ENCODE peak calls at places on chromosomes 4 and X, in ten cellular contexts. L is lower lobe of right lung, R is A549, K is OCI-LY7, I is breast epithelium, B is brain microvascular endothelial cell, Y is heart left ventricle, M is IMR-90, X is upper lobe of right lung, N is Peyer's patch. Q is an unnamed sample.

GRCh38 chr4:5780831-5781480 is 70.0 kb downstream of the EVC start:
- DNase-seq in L (no peak), R (no peak), K (no peak), I (no peak), B (peak), Y (peak), M (peak), X (peak), N (no peak), Q (no peak)

GRCh38 chr4:145839151-145839550 is 99.5 kb downstream of the ZNF827 start:
- DNase-seq in L (no peak), R (no peak), K (no peak), I (peak), B (peak), Y (no peak), M (peak), X (no peak), N (no peak), Q (no peak)

GRCh38 chr4:105147226-105148151 is 813 bp downstream of the TET2 start:
- DNase-seq in L (peak), R (no peak), K (no peak), I (no peak), B (no peak), Y (peak), M (peak), X (no peak), N (peak), Q (no peak)

GRCh38 chrX:23826653-23827052 is 43.7 kb downstream of the SAT1 start:
- DNase-seq in L (no peak), R (no peak), K (no peak), I (no peak), B (no peak), Y (no peak), M (no peak), X (no peak), N (no peak), Q (no peak)

GRCh38 chrX:149720021-149720689 is 8.3 kb downstream of the MAGEA11 start:
- DNase-seq in L (no peak), R (no peak), K (no peak), I (no peak), B (no peak), Y (no peak), M (no peak), X (no peak), N (no peak), Q (no peak)

GRCh38 chr4:3386486-3386885 is 55.3 kb upstream of the HGFAC start:
- DNase-seq in L (no peak), R (no peak), K (no peak), I (peak), B (no peak), Y (no peak), M (no peak), X (no peak), N (no peak), Q (no peak)

GRCh38 chr4:10180927-10181744 is 64.5 kb upstream of the WDR1 start:
- DNase-seq in L (no peak), R (no peak), K (peak), I (no peak), B (peak), Y (no peak), M (peak), X (no peak), N (no peak), Q (no peak)

GRCh38 chrX:1394731-1395501 is 3.0 kb upstream of the SLC25A6 start:
- DNase-seq in L (peak), R (no peak), K (no peak), I (no peak), B (no peak), Y (no peak), M (no peak), X (peak), N (no peak), Q (no peak)

GRCh38 chrX:96440941-96441340 is 243.7 kb upstream of the DIAPH2 start:
- DNase-seq in L (no peak), R (no peak), K (no peak), I (no peak), B (no peak), Y (no peak), M (no peak), X (no peak), N (no peak), Q (no peak)

GRCh38 chr4:184544711-184545409 is 70.5 kb upstream of the IRF2 start:
- DNase-seq in L (no peak), R (no peak), K (no peak), I (no peak), B (no peak), Y (no peak), M (no peak), X (no peak), N (no peak), Q (no peak)

GRCh38 chrX:118968031-118968430 is 6.4 kb upstream of the LONRF3 start:
- DNase-seq in L (no peak), R (no peak), K (no peak), I (no peak), B (no peak), Y (no peak), M (no peak), X (no peak), N (no peak), Q (no peak)

GRCh38 chrX:72368796-72369195 is 63.1 kb upstream of the CITED1 start:
- DNase-seq in L (no peak), R (no peak), K (no peak), I (no peak), B (no peak), Y (no peak), M (no peak), X (no peak), N (no peak), Q (no peak)

GRCh38 chr4:73698217-73698616 is 42.2 kb upstream of the CXCL8 start:
- DNase-seq in L (no peak), R (no peak), K (no peak), I (peak), B (no peak), Y (no peak), M (peak), X (no peak), N (no peak), Q (no peak)

GRCh38 chr4:8366601-8367000 is 73.9 kb downstream of the ACOX3 start:
- DNase-seq in L (peak), R (no peak), K (no peak), I (no peak), B (no peak), Y (no peak), M (no peak), X (no peak), N (no peak), Q (no peak)

GRCh38 chrX:76454456-76454927 is 27.0 kb downstream of the MAGEE1 start:
- DNase-seq in L (no peak), R (no peak), K (peak), I (no peak), B (peak), Y (no peak), M (peak), X (no peak), N (no peak), Q (no peak)

GRCh38 chr4:106773106-106773905 is 262.8 kb downstream of the DKK2 start:
- DNase-seq in L (no peak), R (no peak), K (no peak), I (no peak), B (peak), Y (no peak), M (no peak), X (no peak), N (no peak), Q (no peak)

GRCh38 chr4:41644288-41644914 is 104.1 kb downstream of the PHOX2B start:
- DNase-seq in L (peak), R (no peak), K (no peak), I (no peak), B (peak), Y (peak), M (peak), X (peak), N (no peak), Q (no peak)

GRCh38 chr4:107999932-108000539 is 10.3 kb downstream of the HADH start:
- DNase-seq in L (no peak), R (no peak), K (no peak), I (no peak), B (no peak), Y (no peak), M (no peak), X (no peak), N (no peak), Q (no peak)

GRCh38 chr4:56818797-56819196 is 2.7 kb downstream of the SPINK2 start:
- DNase-seq in L (no peak), R (no peak), K (no peak), I (no peak), B (no peak), Y (no peak), M (no peak), X (no peak), N (no peak), Q (no peak)

GRCh38 chrX:84475596-84475995 is 26.7 kb downstream of the HDX start:
- DNase-seq in L (no peak), R (no peak), K (no peak), I (no peak), B (no peak), Y (no peak), M (no peak), X (no peak), N (no peak), Q (no peak)

GRCh38 chr4:1049591-1049905 is 38.1 kb downstream of the FGFRL1 start:
- DNase-seq in L (peak), R (no peak), K (no peak), I (no peak), B (no peak), Y (peak), M (no peak), X (peak), N (no peak), Q (no peak)

GRCh38 chrX:12978205-12979010 is 3.5 kb downstream of the TMSB4X start:
- DNase-seq in L (peak), R (no peak), K (peak), I (peak), B (peak), Y (no peak), M (peak), X (peak), N (peak), Q (peak)

GRCh38 chrX:17552251-17552650 is 177.3 kb downstream of the NHS start:
- DNase-seq in L (no peak), R (no peak), K (no peak), I (no peak), B (peak), Y (no peak), M (peak), X (no peak), N (no peak), Q (no peak)

GRCh38 chrX:119654112-119654531 is 38.8 kb downstream of the SEPTIN6 start:
- DNase-seq in L (no peak), R (no peak), K (no peak), I (peak), B (peak), Y (peak), M (peak), X (no peak), N (no peak), Q (no peak)

DNA sequence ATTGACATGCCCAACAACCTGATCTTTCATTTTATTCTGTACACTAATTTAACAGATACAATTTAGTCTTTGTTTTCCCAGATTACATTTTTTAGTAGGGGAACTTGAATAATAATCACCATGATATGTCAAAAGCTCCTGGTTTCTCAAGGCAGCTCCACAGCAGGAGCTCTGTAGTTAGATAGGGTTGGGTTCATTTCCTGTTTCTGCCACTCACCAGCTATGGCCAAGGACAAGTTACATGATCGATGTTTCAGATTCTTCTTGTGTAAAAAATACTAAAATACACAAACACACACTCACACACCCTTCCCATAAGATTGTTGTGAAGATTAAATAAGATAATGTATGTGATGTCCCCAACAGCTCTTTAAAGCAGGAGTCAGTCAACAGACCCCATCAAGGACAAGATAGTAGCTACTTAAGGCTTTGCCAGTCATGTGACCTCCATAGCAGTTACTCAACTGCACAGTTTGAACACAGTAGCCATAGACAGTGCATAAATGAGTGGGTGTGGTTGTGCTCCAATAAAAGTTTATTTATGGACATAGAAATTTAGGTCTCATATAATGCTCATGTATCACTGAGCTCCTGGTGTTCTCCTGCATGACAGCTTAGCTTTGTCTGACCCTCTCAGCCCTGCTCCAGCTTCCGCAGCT is 18.4 kb downstream of the GUCY1A1 start:
- DNase-seq in L (no peak), R (no peak), K (no peak), I (no peak), B (no peak), Y (no peak), M (no peak), X (no peak), N (no peak), Q (no peak)
- H3K27ac ChIP-seq in L (no peak), R (no peak), K (no peak), I (no peak), B (no peak), Y (no peak), M (no peak), X (peak), N (no peak), Q (no peak)

GRCh38 chr4:22129454-22130075 is 181.0 kb upstream of the KCNIP4 start:
- DNase-seq in L (no peak), R (no peak), K (no peak), I (no peak), B (peak), Y (no peak), M (peak), X (no peak), N (no peak), Q (no peak)
- TF ChIP-seq CTCF in L (peak), R (peak), K (peak), I (no peak), B (peak), Y (peak), M (peak), X (peak), N (peak), Q (peak)

GRCh38 chr4:15690020-15690809 is 8.6 kb downstream of the FAM200B start:
- DNase-seq in L (no peak), R (peak), K (no peak), I (no peak), B (peak), Y (no peak), M (peak), X (no peak), N (no peak), Q (no peak)
- H3K4me3 ChIP-seq in L (no peak), R (peak), K (no peak), I (no peak), B (no peak), Y (no peak), M (no peak), X (no peak), N (no peak), Q (no peak)

GRCh38 chr4:40143926-40144508 is 52.8 kb upstream of the RHOH start:
- DNase-seq in L (no peak), R (no peak), K (no peak), I (no peak), B (no peak), Y (no peak), M (no peak), X (no peak), N (no peak), Q (no peak)

GRCh38 chr4:40152642-40153041 is 44.2 kb upstream of the RHOH start:
- DNase-seq in L (no peak), R (no peak), K (no peak), I (no peak), B (no peak), Y (no peak), M (no peak), X (no peak), N (peak), Q (no peak)

GRCh38 chr4:40150932-40151331 is 45.9 kb upstream of the RHOH start:
- DNase-seq in L (no peak), R (no peak), K (peak), I (no peak), B (no peak), Y (no peak), M (peak), X (no peak), N (no peak), Q (no peak)

GRCh38 chr4:40149960-40150385 is 46.9 kb upstream of the RHOH start:
- DNase-seq in L (no peak), R (peak), K (peak), I (peak), B (peak), Y (peak), M (peak), X (no peak), N (peak), Q (peak)
- H3K27ac ChIP-seq in L (no peak), R (peak), K (no peak), I (no peak), B (no peak), Y (no peak), M (no peak), X (no peak), N (no peak), Q (no peak)

GRCh38 chr4:86788826-86789225 is 60.4 kb downstream of the SLC10A6 start:
- DNase-seq in L (no peak), R (no peak), K (no peak), I (no peak), B (no peak), Y (no peak), M (no peak), X (no peak), N (no peak), Q (no peak)

DNA sequence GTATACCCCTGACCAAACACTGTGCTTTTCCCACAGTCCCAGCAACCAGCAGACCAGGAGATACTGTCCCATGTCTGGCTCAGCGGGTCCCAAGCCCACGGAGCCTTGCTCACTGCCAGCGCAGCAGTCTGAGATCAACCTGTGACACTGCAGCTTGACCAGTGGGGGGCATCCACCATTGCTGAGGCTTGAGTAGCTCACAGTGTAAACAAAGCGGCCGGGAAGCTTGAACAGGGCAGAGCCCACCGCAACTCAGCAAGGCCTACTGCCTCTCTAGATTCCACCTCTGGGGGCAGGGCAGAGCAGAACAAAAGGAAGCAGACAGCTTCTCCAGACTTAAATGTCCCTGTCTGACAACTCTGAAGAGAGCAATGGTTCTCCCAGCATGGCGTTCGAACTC is 58.1 kb downstream of the SLC10A6 start:
- DNase-seq in L (no peak), R (no peak), K (peak), I (no peak), B (no peak), Y (no peak), M (no peak), X (no peak), N (no peak), Q (no peak)
- TF ChIP-seq CTCF in L (no peak), R (no peak), K (peak), I (no peak), B (peak), Y (no peak), M (no peak), X (no peak), N (no peak), Q (no peak)

DNA sequence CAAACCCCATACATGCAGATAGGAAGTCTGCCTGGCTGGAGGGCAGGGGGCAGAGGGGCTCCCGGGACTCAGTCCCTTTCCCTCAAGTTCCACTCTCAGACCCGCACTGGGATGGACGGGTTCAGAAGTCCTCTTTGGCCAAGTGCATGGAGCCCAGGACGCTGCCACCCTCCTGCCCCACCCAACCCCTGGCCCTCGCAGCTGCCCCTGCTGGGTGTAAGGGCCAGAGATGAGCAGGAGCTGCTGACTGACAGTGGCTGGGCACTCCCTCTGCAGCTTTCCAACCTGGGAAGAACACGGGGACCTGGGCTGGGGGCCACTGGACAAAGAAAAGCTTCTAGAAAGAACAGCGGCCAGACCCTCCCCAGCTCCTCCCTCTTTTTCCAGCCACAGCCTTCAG is 3.4 kb downstream of the L1CAM start:
- DNase-seq in L (no peak), R (no peak), K (no peak), I (no peak), B (no peak), Y (no peak), M (no peak), X (no peak), N (no peak), Q (no peak)
- H3K4me3 ChIP-seq in L (no peak), R (no peak), K (no peak), I (no peak), B (no peak), Y (no peak), M (no peak), X (no peak), N (no peak), Q (no peak)

GRCh38 chr4:125735107-125735506 is 420.4 kb downstream of the FAT4 start:
- DNase-seq in L (no peak), R (peak), K (no peak), I (no peak), B (peak), Y (no peak), M (peak), X (no peak), N (no peak), Q (no peak)
- H3K27ac ChIP-seq in L (no peak), R (peak), K (no peak), I (no peak), B (peak), Y (no peak), M (no peak), X (peak), N (no peak), Q (no peak)